ENCODE peak calls at places on chromosomes 3 and 15, in four cellular contexts. E, X, C and D are unnamed samples.

GRCh38 chr3:189841474-189842205 is 210.5 kb downstream of the TP63 start:
- DNase-seq in X (no peak), E (no peak), C (no peak), D (no peak)

GRCh38 chr3:42651248-42652091 is 2.0 kb upstream of the ZBTB47 start:
- DNase-seq in X (no peak), E (no peak), C (no peak), D (no peak)

GRCh38 chr3:184656991-184657669 is 54.7 kb downstream of the MAGEF1 start:
- DNase-seq in E (no peak), X (no peak), C (no peak), D (no peak)

GRCh38 chr3:148943531-148944200 is 47.7 kb upstream of the GYG1 start:
- DNase-seq in E (no peak), X (no peak), C (no peak), D (no peak)

GRCh38 chr3:30632065-30632464 is 25.7 kb downstream of the TGFBR2 start:
- DNase-seq in C (no peak), X (no peak), E (no peak), D (no peak)

GRCh38 chr15:94263341-94264273 is 32.2 kb downstream of the MCTP2 start:
- DNase-seq in C (no peak), E (no peak), X (no peak), D (no peak)

GRCh38 chr3:169764164-169764452 is 752 bp downstream of the TERC start:
- DNase-seq in C (no peak), X (peak; percentile 89), E (no peak), D (no peak)

GRCh38 chr3:161890147-161890625 is 393.6 kb downstream of the OTOL1 start:
- DNase-seq in E (no peak), X (peak; percentile 42), C (no peak), D (no peak)

GRCh38 chr15:91537868-91538267 is 315.6 kb upstream of the SLCO3A1 start:
- DNase-seq in C (no peak), X (no peak), E (no peak), D (no peak)

GRCh38 chr3:86993704-86994103 is 2.8 kb upstream of the VGLL3 start:
- DNase-seq in X (no peak), C (no peak), E (no peak), D (no peak)

GRCh38 chr3:178297204-178297603 is 239.0 kb upstream of the KCNMB2 start:
- DNase-seq in C (no peak), X (no peak), E (no peak), D (no peak)

DNA sequence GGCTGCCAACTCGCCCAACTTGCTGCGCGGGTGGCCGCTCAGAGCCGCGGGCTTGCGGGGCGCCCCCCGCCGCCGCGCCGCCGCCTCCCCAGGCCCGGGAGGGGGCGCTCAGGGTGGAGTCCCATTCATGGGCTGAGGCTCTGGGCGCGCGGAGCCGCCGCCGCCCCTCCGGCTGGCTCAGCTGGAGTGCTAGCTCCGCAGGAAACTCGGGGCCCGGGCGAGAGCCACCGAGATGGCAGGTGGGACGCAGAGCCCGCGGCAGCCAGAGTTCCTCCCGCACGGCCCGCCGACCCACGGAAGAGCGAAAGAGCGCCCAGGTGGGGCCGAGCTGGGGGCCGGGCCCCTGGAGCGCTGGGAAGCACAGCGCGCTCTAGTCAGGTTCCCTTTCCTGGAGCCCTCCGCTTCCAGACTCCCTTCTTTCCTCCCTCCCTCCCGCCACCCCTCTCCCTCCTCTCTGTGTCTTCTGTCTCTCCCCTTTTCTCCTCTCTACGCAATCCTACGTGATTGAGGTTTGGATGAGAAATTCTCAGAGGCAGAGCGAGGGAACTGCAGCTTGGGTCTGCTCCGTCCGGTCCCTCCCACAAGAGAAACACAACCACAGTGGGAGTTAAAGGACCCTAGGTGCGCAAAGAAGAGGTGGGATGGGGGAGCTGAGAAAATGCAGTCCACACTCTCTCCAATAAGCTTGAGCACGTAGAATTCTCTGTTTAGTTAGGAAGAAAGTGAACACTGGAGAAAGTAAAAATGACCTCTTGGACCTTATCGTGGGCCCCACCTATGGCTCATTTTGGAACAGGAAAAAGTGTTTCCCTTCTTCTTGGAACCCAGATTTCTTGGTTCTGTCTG is 317.3 kb downstream of the FGF12 start:
- DNase-seq in C (no peak), X (no peak), E (peak; percentile 63), D (no peak)
- H3K4me3 ChIP-seq in C (no peak overlapping the region), X (peak overlapping the region; percentile 55), E (peak overlapping the region; percentile 58), D (no peak overlapping the region)

GRCh38 chr15:88274534-88275460 is 18.3 kb upstream of the NTRK3 start:
- DNase-seq in X (peak; percentile 81), C (peak; percentile 4), E (peak; percentile 78), D (peak; percentile 9)

GRCh38 chr15:88275804-88276203 is 19.3 kb upstream of the NTRK3 start:
- DNase-seq in C (no peak), X (no peak), E (no peak), D (no peak)

GRCh38 chr15:88272421-88272820 is 15.9 kb upstream of the NTRK3 start:
- DNase-seq in E (no peak), X (no peak), C (no peak), D (no peak)

GRCh38 chr15:88276821-88277220 is 20.3 kb upstream of the NTRK3 start:
- DNase-seq in X (no peak), E (no peak), C (no peak), D (no peak)
- H3K4me1 ChIP-seq in X (no peaks in the 10 kb centered on the region), E (no peaks in the 10 kb centered on the region), C (no peaks in the 10 kb centered on the region), D (no peaks in the 10 kb centered on the region)

GRCh38 chr3:54322354-54322753 is 200.0 kb downstream of the CACNA2D3 start:
- DNase-seq in X (no peak), C (no peak), E (peak; percentile 60), D (no peak)
- H3K27ac ChIP-seq in X (no peak overlapping the region), C (no peak overlapping the region), E (peak overlapping the region; percentile 21), D (no peak overlapping the region)

GRCh38 chr15:77568960-77569646 is 63.6 kb downstream of the LINGO1 start:
- DNase-seq in X (peak; percentile 74), E (peak; percentile 24), C (no peak), D (no peak)
- H3K4me3 ChIP-seq in X (peak overlapping the region; percentile 14), E (no peak overlapping the region), C (no peak overlapping the region), D (no peak overlapping the region)

GRCh38 chr15:85496551-85497545 is 116.4 kb downstream of the AKAP13 start:
- DNase-seq in C (no peak), X (no peak), E (no peak), D (no peak)

GRCh38 chr15:85494035-85494793 is 113.8 kb downstream of the AKAP13 start:
- DNase-seq in E (no peak), C (no peak), X (no peak), D (peak; percentile 43)

GRCh38 chr15:85495096-85495495 is 114.7 kb downstream of the AKAP13 start:
- DNase-seq in C (no peak), E (no peak), X (no peak), D (no peak)

GRCh38 chr15:85495542-85495941 is 115.1 kb downstream of the AKAP13 start:
- DNase-seq in X (no peak), E (no peak), C (no peak), D (no peak)

DNA sequence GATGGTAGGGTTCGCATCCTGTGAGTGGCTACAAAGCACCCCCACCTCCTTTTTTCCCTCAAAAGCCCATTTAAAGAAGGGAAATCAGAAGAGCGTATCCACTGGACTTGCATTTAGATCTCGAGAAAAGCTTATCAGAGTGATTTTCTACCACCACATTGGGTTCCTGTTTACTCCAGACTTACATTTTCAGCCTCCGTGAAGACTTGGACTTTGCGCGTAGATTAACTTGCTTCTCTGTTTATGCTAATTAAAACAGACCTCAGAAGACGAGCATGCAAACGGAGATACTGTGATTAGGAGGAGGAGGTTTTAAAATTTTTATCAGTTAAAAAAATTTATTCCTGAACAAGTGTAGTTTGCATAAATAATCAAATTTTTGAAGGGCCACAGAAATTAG is 115.7 kb downstream of the AKAP13 start:
- DNase-seq in C (no peak), E (no peak), X (no peak), D (peak; percentile 14)
- H3K4me1 ChIP-seq in C (peaks cover 13% of the 10 kb centered on the region), E (peaks cover 14% of the 10 kb centered on the region), X (peaks cover 19% of the 10 kb centered on the region), D (peaks cover 63% of the 10 kb centered on the region)

DNA sequence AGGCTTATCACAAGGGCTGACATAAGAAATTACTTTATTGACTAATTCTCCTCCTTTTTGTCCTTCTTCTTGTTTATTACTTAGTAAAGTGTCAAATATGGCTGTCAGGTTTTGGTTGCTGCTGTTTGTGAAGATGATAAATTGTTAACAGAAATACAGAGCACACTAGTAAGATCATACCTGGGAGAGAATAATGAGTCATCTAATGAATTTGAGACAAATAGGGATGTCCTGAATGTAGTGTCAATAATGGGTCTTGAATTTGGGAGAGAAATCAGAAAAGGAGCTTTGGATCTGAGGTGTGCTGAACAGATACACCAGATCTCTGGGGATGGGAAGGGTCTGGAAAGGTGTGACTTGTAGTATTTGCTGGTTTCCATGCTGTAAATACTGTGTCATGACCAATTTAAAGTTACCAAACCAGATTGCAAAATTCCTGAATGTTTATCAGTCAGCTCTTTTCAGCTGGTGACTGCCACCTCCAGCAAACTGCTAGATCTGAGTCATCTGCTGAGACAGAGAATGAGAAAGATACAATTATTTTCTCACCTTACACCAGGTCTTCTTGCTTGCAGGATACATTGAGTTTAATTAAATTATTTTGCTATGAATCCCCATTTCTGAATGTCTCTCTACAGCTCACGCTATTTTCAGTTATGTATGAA is 76.7 kb upstream of the SATB1 start:
- DNase-seq in C (no peak), X (no peak), E (no peak), D (no peak)
- H3K27ac ChIP-seq in C (no peak overlapping the region), X (no peak overlapping the region), E (no peak overlapping the region), D (no peak overlapping the region)

DNA sequence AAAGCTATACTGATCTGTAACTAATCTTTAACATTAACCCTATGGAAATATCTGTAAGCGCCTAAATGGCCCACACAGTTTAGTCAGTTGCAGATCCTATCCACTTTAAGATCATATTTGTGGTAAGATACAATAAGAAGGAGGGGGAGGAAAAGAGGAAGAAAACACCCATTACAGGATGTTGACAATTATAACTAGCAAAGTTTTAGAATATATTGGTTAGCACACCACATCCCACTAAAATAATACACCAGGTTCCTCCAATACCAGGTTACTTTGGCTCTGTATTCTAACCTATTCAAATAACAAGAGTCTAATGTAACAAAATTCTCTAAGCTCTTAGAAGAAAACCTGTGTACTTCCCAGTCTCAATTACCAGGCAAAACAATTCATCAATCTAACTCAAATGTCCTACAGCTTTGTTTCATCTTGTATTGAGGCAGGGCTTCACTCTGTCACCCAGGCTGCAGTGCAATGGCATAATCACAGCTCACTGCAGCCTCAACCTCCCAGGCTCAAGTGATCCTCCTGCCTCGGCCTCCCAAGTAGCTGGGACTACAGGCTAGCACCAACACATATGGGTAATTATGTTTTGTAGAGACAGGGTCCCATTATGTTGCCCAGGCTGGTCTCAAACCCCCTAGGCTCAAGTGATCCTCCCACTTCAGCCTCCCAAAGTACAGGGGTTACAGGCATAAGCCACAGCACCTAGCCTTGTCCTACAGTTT is 4.2 kb downstream of the SLC4A7 start:
- DNase-seq in C (no peak), E (no peak), X (no peak), D (peak; percentile 63)
- H3K4me3 ChIP-seq in C (no peak overlapping the region), E (no peak overlapping the region), X (no peak overlapping the region), D (no peak overlapping the region)

DNA sequence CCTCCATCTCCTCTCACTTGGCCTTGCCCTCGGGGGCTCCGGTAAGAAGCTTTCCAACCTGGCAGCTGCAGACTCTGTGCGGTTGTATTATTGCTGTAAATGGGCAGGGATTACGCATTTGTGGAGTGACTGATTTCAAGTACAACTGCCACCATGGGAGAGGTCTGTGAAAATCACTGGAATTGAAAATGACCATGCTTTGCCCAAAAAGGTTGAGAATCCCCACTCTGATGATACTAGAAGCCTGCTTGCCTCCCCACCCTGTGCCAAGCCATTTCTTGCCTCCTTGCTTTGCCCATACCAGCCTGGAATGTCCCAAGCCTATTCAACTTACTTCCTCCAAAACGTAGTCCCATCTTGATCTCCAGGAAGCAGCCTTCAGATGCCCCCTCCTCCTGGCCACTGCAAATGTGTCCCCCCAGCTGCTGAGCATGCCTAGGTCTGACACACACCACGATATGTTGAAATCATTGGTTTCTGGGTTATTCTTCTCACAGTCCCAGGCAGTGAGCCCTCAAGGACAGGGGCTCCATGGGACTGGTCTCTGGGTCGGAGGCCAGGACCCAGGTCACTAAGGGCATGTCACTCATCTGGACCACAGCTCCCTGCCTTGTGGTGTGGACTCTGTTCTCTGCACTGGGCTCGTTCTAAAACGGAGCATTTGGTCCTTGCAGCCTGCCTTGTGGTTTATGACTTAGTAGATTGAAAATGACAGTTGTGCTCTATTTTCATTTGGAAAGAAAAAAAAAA is 42.9 kb downstream of the SMAD3 start:
- DNase-seq in X (no peak), C (no peak), E (no peak), D (no peak)
- H3K4me1 ChIP-seq in X (peaks cover 48% of the 10 kb centered on the region), C (peaks cover 72% of the 10 kb centered on the region), E (peaks cover 36% of the 10 kb centered on the region), D (peaks cover 85% of the 10 kb centered on the region)